ENCODE peak calls at places on chromosomes 4 and X, in ten cellular contexts. T is upper lobe of left lung, B is GM23338, L is SK-N-MC, G is breast epithelium, O is transverse colon, N is HCT116, Z is spleen, A is sigmoid colon, K is stomach. D is an unnamed sample.

GRCh38 chr4:87240341-87240740 is 19.9 kb upstream of the KLHL8 start:
- DNase-seq in T (no peak), B (no peak), L (no peak), G (no peak), O (no peak), N (no peak), Z (no peak), A (no peak), K (no peak), D (no peak)

GRCh38 chr4:94974773-94975172 is 217.0 kb downstream of the BMPR1B start:
- DNase-seq in T (no peak), B (no peak), L (no peak), G (no peak), O (no peak), N (no peak), Z (no peak), A (no peak), K (no peak), D (no peak)

GRCh38 chr4:172515266-172515879 is 653.2 kb upstream of the GALNT7 start:
- DNase-seq in T (no peak), B (peak; percentile 44), L (no peak), G (no peak), O (no peak), N (no peak), Z (no peak), A (no peak), K (no peak), D (no peak)

GRCh38 chr4:182547435-182547834 is 304.2 kb downstream of the TENM3 start:
- DNase-seq in T (no peak), B (no peak), L (no peak), G (no peak), O (no peak), N (no peak), Z (no peak), A (no peak), K (no peak), D (no peak)

GRCh38 chr4:93912146-93912545 is 83.6 kb downstream of the ATOH1 start:
- DNase-seq in T (no peak), B (no peak), L (no peak), G (no peak), O (no peak), N (no peak), Z (no peak), A (no peak), K (no peak), D (no peak)

GRCh38 chr4:42104521-42104920 is 47.9 kb downstream of the BEND4 start:
- DNase-seq in T (no peak), B (no peak), L (peak; percentile 10), G (no peak), O (no peak), N (no peak), Z (no peak), A (no peak), K (no peak), D (no peak)

GRCh38 chr4:168693750-168694470 is 197.1 kb downstream of the PALLD start:
- DNase-seq in T (no peak), B (no peak), L (no peak), G (no peak), O (no peak), N (no peak), Z (no peak), A (no peak), K (no peak), D (no peak)

GRCh38 chr4:150297861-150298474 is 219.7 kb downstream of the DCLK2 start:
- DNase-seq in T (no peak), B (peak; percentile 70), L (peak; percentile 66), G (no peak), O (peak; percentile 21), N (peak; percentile 45), Z (no peak), A (peak; percentile 76), K (no peak), D (no peak)

GRCh38 chr4:1945492-1945891 is 63.3 kb downstream of the NELFA start:
- DNase-seq in T (no peak), B (peak; percentile 38), L (no peak), G (no peak), O (no peak), N (no peak), Z (no peak), A (no peak), K (no peak), D (no peak)

GRCh38 chr4:122997463-122998101 is 75.2 kb upstream of the NUDT6 start:
- DNase-seq in T (no peak), B (no peak), L (no peak), G (no peak), O (no peak), N (no peak), Z (no peak), A (no peak), K (no peak), D (no peak)

GRCh38 chr4:53889335-53890084 is 174.9 kb downstream of the CHIC2 start:
- DNase-seq in T (no peak), B (no peak), L (no peak), G (no peak), O (no peak), N (no peak), Z (no peak), A (no peak), K (no peak), D (no peak)

GRCh38 chr4:139419388-139419914 is 34.5 kb upstream of the RAB33B start:
- DNase-seq in T (no peak), B (no peak), L (peak; percentile 75), G (peak; percentile 27), O (peak; percentile 38), N (no peak), Z (no peak), A (peak; percentile 78), K (no peak), D (no peak)

GRCh38 chr4:7701866-7702649 is 237.6 kb downstream of the AFAP1 start:
- DNase-seq in T (no peak), B (no peak), L (no peak), G (peak; percentile 59), O (no peak), N (no peak), Z (no peak), A (no peak), K (no peak), D (peak; percentile 45)

GRCh38 chr4:157978680-157979361 is 194.0 kb downstream of the GASK1B start:
- DNase-seq in T (peak; percentile 56), B (peak; percentile 90), L (no peak), G (no peak), O (peak; percentile 8), N (peak; percentile 66), Z (no peak), A (no peak), K (peak; percentile 26), D (peak; percentile 78)

DNA sequence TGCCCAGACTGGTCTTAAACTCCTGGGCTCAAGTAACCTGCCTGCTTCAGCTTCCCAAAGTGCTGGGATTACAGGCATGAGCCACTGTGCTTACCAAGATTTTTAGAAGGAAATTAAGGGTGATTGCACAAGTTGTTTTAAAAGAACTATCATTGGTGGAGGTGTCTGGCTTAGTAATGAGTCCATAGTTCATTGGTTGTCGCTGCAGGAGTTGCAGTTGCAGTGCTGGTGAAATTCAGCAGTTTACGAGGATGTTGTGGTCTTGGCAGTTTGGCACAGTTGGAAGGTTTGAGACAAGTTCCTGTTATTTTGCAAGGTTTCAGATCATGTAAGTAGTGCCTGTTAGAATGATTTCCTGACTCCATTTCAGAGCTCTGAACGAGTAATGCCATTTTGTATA is 48.1 kb downstream of the RAB40AL start:
- DNase-seq in T (no peak), B (no peak), L (peak; percentile 22), G (no peak), O (no peak), N (no peak), Z (no peak), A (no peak), K (no peak), D (no peak)
- TF ChIP-seq POLR2AphosphoS5 in T (no peak), B (no peak), L (no peak), G (no peak), O (no peak), N (no peak), Z (no peak), A (no peak), K (no peak), D (no peak)

DNA sequence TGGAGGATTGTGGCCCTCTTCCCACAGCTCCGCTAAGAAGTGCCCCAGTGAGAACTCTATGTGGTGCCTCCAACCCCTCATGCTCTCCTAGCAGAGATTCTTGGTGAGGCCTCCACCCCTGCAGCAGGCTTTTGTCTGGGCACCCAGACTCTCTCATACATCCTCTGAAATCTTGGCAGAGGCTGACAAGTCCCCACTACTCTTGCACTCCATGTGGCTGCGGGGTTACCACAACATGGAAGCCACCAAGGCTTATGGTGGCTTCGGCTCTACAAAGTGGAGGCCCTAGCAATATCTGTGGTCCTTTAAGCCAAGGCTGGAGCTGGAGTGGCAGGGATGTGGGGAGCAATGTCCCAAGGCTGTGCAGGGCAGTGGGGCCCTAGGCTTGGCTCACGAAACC is 255.2 kb downstream of the COX7B2 start:
- DNase-seq in T (no peak), B (no peak), L (no peak), G (no peak), O (no peak), N (no peak), Z (no peak), A (no peak), K (no peak), D (no peak)
- H3K27ac ChIP-seq in T (no peak overlapping the region), B (no peak overlapping the region), L (no peak overlapping the region), G (no peak overlapping the region), O (no peak overlapping the region), N (no peak overlapping the region), Z (no peak overlapping the region), A (no peak overlapping the region), K (no peak overlapping the region), D (no peak overlapping the region)

GRCh38 chr4:27360651-27361347 is 500.2 kb downstream of the STIM2 start:
- DNase-seq in T (no peak), B (peak; percentile 29), L (no peak), G (no peak), O (no peak), N (no peak), Z (no peak), A (peak; percentile 65), K (no peak), D (no peak)

GRCh38 chr4:27358269-27358668 is 497.6 kb downstream of the STIM2 start:
- DNase-seq in T (no peak), B (no peak), L (no peak), G (no peak), O (no peak), N (no peak), Z (no peak), A (no peak), K (no peak), D (no peak)

DNA sequence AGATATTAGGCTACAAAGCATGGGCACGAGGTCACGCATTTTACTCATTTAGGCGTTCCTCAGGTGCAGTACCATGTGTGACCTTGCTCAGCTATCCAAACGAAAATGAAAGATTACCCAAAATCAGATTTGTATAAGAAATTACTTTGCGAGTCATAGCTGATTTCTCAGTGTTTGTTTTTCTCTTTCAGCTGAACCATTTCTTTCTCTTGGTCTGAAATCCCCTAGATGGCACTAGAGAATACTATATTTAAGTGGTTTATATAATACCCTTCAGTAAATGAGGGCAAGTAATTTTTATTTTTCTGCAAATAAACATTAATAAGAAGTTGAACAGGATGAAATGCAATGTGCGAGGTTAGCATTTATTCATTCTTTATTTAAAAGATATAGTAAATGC is 496.6 kb downstream of the STIM2 start:
- DNase-seq in T (no peak), B (peak; percentile 24), L (no peak), G (no peak), O (no peak), N (no peak), Z (no peak), A (no peak), K (no peak), D (no peak)
- TF ChIP-seq POLR2AphosphoS5 in T (no peak), B (no peak), L (no peak), G (no peak), O (no peak), N (no peak), Z (no peak), A (no peak), K (no peak), D (no peak)

GRCh38 chr4:143374771-143375170 is 38.1 kb downstream of the GAB1 start:
- DNase-seq in T (no peak), B (no peak), L (no peak), G (no peak), O (no peak), N (no peak), Z (no peak), A (no peak), K (no peak), D (no peak)
- H3K27ac ChIP-seq in T (peak overlapping the region; percentile 40), B (no peak overlapping the region), L (no peak overlapping the region), G (no peak overlapping the region), O (peak overlapping the region; percentile 79), N (no peak overlapping the region), Z (no peak overlapping the region), A (peak overlapping the region; percentile 79), K (no peak overlapping the region), D (no peak overlapping the region)